ENCODE peak calls at places on chromosome 10, in seven cellular contexts. One of them, this sample, is unnamed.

GRCh38 chr10:99369126-99369525 is 40.0 kb downstream of the CNNM1 start:
- DNase-seq in neural progenitor cell: no peak
- DNase-seq in vagina: no peak
- DNase-seq in AG09309: no peak
- DNase-seq in fibroblast of villous mesenchyme: peak
- DNase-seq in AG10803: peak
- DNase-seq in colonic mucosa: no peak
- DNase-seq in this sample: no peak

GRCh38 chr10:101336382-101336781 is 17.6 kb upstream of the BTRC start:
- DNase-seq in AG09309: no peak
- DNase-seq in fibroblast of villous mesenchyme: no peak
- DNase-seq in vagina: no peak
- DNase-seq in AG10803: no peak
- DNase-seq in colonic mucosa: no peak
- DNase-seq in neural progenitor cell: no peak
- DNase-seq in this sample: no peak

GRCh38 chr10:70786799-70787415 is 1.7 kb upstream of the TBATA start:
- DNase-seq in AG09309: no peak
- DNase-seq in vagina: peak
- DNase-seq in colonic mucosa: no peak
- DNase-seq in AG10803: peak
- DNase-seq in neural progenitor cell: no peak
- DNase-seq in fibroblast of villous mesenchyme: no peak
- DNase-seq in this sample: no peak

GRCh38 chr10:88865281-88865876 is 13.7 kb upstream of the ANKRD22 start:
- DNase-seq in neural progenitor cell: no peak
- DNase-seq in AG10803: no peak
- DNase-seq in colonic mucosa: no peak
- DNase-seq in vagina: no peak
- DNase-seq in AG09309: no peak
- DNase-seq in fibroblast of villous mesenchyme: no peak
- DNase-seq in this sample: peak

GRCh38 chr10:98080474-98080873 is 50.1 kb upstream of the CRTAC1 start:
- DNase-seq in fibroblast of villous mesenchyme: no peak
- DNase-seq in AG09309: no peak
- DNase-seq in colonic mucosa: no peak
- DNase-seq in AG10803: no peak
- DNase-seq in neural progenitor cell: no peak
- DNase-seq in vagina: no peak
- DNase-seq in this sample: no peak

GRCh38 chr10:70656489-70656888 is 15.8 kb upstream of the ADAMTS14 start:
- DNase-seq in fibroblast of villous mesenchyme: peak
- DNase-seq in AG09309: peak
- DNase-seq in neural progenitor cell: no peak
- DNase-seq in colonic mucosa: no peak
- DNase-seq in AG10803: peak
- DNase-seq in vagina: no peak
- DNase-seq in this sample: peak

GRCh38 chr10:112720178-112720577 is 229.9 kb upstream of the TCF7L2 start:
- DNase-seq in vagina: no peak
- DNase-seq in AG09309: no peak
- DNase-seq in fibroblast of villous mesenchyme: no peak
- DNase-seq in AG10803: no peak
- DNase-seq in neural progenitor cell: no peak
- DNase-seq in colonic mucosa: no peak
- DNase-seq in this sample: no peak

GRCh38 chr10:33476757-33477273 is 142.3 kb upstream of the NRP1 start:
- DNase-seq in colonic mucosa: no peak
- DNase-seq in AG10803: no peak
- DNase-seq in neural progenitor cell: no peak
- DNase-seq in AG09309: no peak
- DNase-seq in vagina: no peak
- DNase-seq in fibroblast of villous mesenchyme: no peak
- DNase-seq in this sample: no peak

GRCh38 chr10:36473122-36473521 is 652.3 kb upstream of the ANKRD30A start:
- DNase-seq in neural progenitor cell: no peak
- DNase-seq in fibroblast of villous mesenchyme: no peak
- DNase-seq in AG09309: no peak
- DNase-seq in colonic mucosa: no peak
- DNase-seq in AG10803: no peak
- DNase-seq in vagina: no peak
- DNase-seq in this sample: no peak

GRCh38 chr10:73840056-73840402 is 28.6 kb upstream of the NDST2 start:
- DNase-seq in fibroblast of villous mesenchyme: peak
- DNase-seq in neural progenitor cell: no peak
- DNase-seq in colonic mucosa: no peak
- DNase-seq in AG10803: no peak
- DNase-seq in vagina: no peak
- DNase-seq in AG09309: no peak
- DNase-seq in this sample: peak

GRCh38 chr10:129467346-129468119 is 492 bp downstream of the MGMT start:
- DNase-seq in vagina: no peak
- DNase-seq in AG09309: no peak
- DNase-seq in fibroblast of villous mesenchyme: peak
- DNase-seq in AG10803: peak
- DNase-seq in neural progenitor cell: no peak
- DNase-seq in colonic mucosa: peak
- DNase-seq in this sample: peak

GRCh38 chr10:51170518-51171245 is 96.4 kb downstream of the PRKG1 start:
- DNase-seq in fibroblast of villous mesenchyme: no peak
- DNase-seq in colonic mucosa: no peak
- DNase-seq in AG09309: no peak
- DNase-seq in neural progenitor cell: no peak
- DNase-seq in AG10803: peak
- DNase-seq in vagina: no peak
- DNase-seq in this sample: peak

GRCh38 chr10:101920497-101920896 is 76.9 kb upstream of the KCNIP2 start:
- DNase-seq in AG09309: no peak
- DNase-seq in fibroblast of villous mesenchyme: no peak
- DNase-seq in AG10803: no peak
- DNase-seq in colonic mucosa: no peak
- DNase-seq in neural progenitor cell: no peak
- DNase-seq in vagina: no peak
- DNase-seq in this sample: no peak

GRCh38 chr10:43843331-43844101 is 194.8 kb upstream of the ZNF32 start:
- DNase-seq in neural progenitor cell: no peak
- DNase-seq in AG09309: no peak
- DNase-seq in vagina: no peak
- DNase-seq in fibroblast of villous mesenchyme: peak
- DNase-seq in AG10803: peak
- DNase-seq in colonic mucosa: no peak
- DNase-seq in this sample: peak

GRCh38 chr10:43845121-43845520 is 196.4 kb upstream of the ZNF32 start:
- DNase-seq in vagina: no peak
- DNase-seq in AG10803: no peak
- DNase-seq in AG09309: no peak
- DNase-seq in neural progenitor cell: no peak
- DNase-seq in colonic mucosa: no peak
- DNase-seq in fibroblast of villous mesenchyme: no peak
- DNase-seq in this sample: no peak

GRCh38 chr10:43844236-43844635 is 195.6 kb upstream of the ZNF32 start:
- DNase-seq in neural progenitor cell: no peak
- DNase-seq in AG10803: peak
- DNase-seq in AG09309: no peak
- DNase-seq in fibroblast of villous mesenchyme: no peak
- DNase-seq in colonic mucosa: no peak
- DNase-seq in vagina: no peak
- DNase-seq in this sample: no peak

GRCh38 chr10:43846968-43847367 is 198.3 kb upstream of the ZNF32 start:
- DNase-seq in AG09309: no peak
- DNase-seq in neural progenitor cell: no peak
- DNase-seq in fibroblast of villous mesenchyme: no peak
- DNase-seq in vagina: no peak
- DNase-seq in AG10803: no peak
- DNase-seq in colonic mucosa: no peak
- DNase-seq in this sample: peak

GRCh38 chr10:43846187-43846680 is 197.6 kb upstream of the ZNF32 start:
- DNase-seq in vagina: no peak
- DNase-seq in AG09309: peak
- DNase-seq in AG10803: peak
- DNase-seq in neural progenitor cell: no peak
- DNase-seq in fibroblast of villous mesenchyme: peak
- DNase-seq in colonic mucosa: no peak
- DNase-seq in this sample: peak
- H3K4me3 ChIP-seq in vagina: no peak
- H3K4me3 ChIP-seq in AG09309: no peak
- H3K4me3 ChIP-seq in AG10803: no peak
- H3K4me3 ChIP-seq in neural progenitor cell: no peak
- H3K4me3 ChIP-seq in fibroblast of villous mesenchyme: no peak
- H3K4me3 ChIP-seq in colonic mucosa: no peak
- H3K4me3 ChIP-seq in this sample: no peak

DNA sequence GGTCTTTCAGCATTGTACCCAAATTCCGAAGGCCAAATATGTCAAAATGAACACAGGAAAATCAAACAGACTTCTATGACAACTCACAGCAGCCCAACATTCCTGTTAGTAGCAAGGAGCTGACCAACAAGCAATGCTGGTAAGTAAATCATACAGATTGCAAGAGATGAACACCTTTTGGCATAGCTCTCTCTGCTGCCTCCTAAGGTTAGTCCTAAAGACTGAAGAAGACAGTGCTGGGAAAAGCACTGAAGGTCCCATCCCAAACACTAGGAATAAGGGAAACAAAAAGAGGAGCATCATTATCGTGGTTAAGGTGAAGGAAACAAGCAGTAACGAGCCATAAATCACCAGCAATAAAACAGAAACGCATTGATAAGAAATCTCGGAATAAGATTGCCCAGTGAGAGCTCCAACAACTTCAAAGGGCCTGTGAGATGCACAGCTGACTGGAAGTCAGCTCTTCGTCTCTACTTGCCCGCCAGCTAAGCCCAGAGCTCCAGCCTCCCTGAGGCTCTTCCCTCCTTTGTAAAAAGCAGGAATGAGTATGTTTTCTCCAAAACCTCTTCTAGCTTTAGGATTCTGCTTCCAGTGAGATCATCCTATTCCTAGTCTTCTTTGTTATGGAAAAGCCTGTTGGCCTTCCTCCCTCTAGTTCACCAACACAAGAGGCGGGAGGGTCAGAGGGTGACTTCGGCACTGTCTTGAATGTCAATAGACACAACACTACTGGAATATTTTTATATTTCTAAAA is 15.3 kb downstream of the NUDT5 start:
- DNase-seq in vagina: no peak
- DNase-seq in AG09309: no peak
- DNase-seq in neural progenitor cell: no peak
- DNase-seq in AG10803: no peak
- DNase-seq in fibroblast of villous mesenchyme: no peak
- DNase-seq in colonic mucosa: no peak
- DNase-seq in this sample: no peak
- TF ChIP-seq CTCF in vagina: no peak
- TF ChIP-seq CTCF in AG09309: no peak
- TF ChIP-seq CTCF in neural progenitor cell: no peak
- TF ChIP-seq CTCF in AG10803: no peak
- TF ChIP-seq CTCF in fibroblast of villous mesenchyme: no peak
- TF ChIP-seq CTCF in colonic mucosa: no peak
- TF ChIP-seq CTCF in this sample: no peak

GRCh38 chr10:96298362-96298761 is 5.9 kb upstream of the DNTT start:
- DNase-seq in colonic mucosa: no peak
- DNase-seq in AG10803: no peak
- DNase-seq in vagina: no peak
- DNase-seq in fibroblast of villous mesenchyme: no peak
- DNase-seq in AG09309: no peak
- DNase-seq in neural progenitor cell: no peak
- DNase-seq in this sample: no peak
- H3K4me3 ChIP-seq in colonic mucosa: no peak
- H3K4me3 ChIP-seq in AG10803: no peak
- H3K4me3 ChIP-seq in vagina: no peak
- H3K4me3 ChIP-seq in fibroblast of villous mesenchyme: no peak
- H3K4me3 ChIP-seq in AG09309: no peak
- H3K4me3 ChIP-seq in neural progenitor cell: no peak
- H3K4me3 ChIP-seq in this sample: no peak

GRCh38 chr10:60663850-60664249 is 114.4 kb upstream of the CDK1 start:
- DNase-seq in fibroblast of villous mesenchyme: no peak
- DNase-seq in colonic mucosa: no peak
- DNase-seq in AG09309: no peak
- DNase-seq in neural progenitor cell: no peak
- DNase-seq in vagina: no peak
- DNase-seq in AG10803: no peak
- DNase-seq in this sample: no peak

GRCh38 chr10:60660625-60661024 is 117.7 kb upstream of the CDK1 start:
- DNase-seq in colonic mucosa: no peak
- DNase-seq in fibroblast of villous mesenchyme: no peak
- DNase-seq in AG10803: no peak
- DNase-seq in vagina: no peak
- DNase-seq in AG09309: no peak
- DNase-seq in neural progenitor cell: no peak
- DNase-seq in this sample: no peak

GRCh38 chr10:60661627-60662026 is 116.7 kb upstream of the CDK1 start:
- DNase-seq in colonic mucosa: no peak
- DNase-seq in neural progenitor cell: no peak
- DNase-seq in AG10803: peak
- DNase-seq in AG09309: peak
- DNase-seq in vagina: no peak
- DNase-seq in fibroblast of villous mesenchyme: peak
- DNase-seq in this sample: peak

GRCh38 chr10:60664859-60665258 is 113.4 kb upstream of the CDK1 start:
- DNase-seq in vagina: no peak
- DNase-seq in AG10803: no peak
- DNase-seq in AG09309: no peak
- DNase-seq in neural progenitor cell: no peak
- DNase-seq in fibroblast of villous mesenchyme: no peak
- DNase-seq in colonic mucosa: no peak
- DNase-seq in this sample: no peak

GRCh38 chr10:60662917-60663614 is 115.2 kb upstream of the CDK1 start:
- DNase-seq in vagina: no peak
- DNase-seq in colonic mucosa: no peak
- DNase-seq in AG10803: no peak
- DNase-seq in AG09309: no peak
- DNase-seq in neural progenitor cell: no peak
- DNase-seq in fibroblast of villous mesenchyme: peak
- DNase-seq in this sample: peak
- TF ChIP-seq CTCF in vagina: no peak
- TF ChIP-seq CTCF in colonic mucosa: no peak
- TF ChIP-seq CTCF in AG10803: peak
- TF ChIP-seq CTCF in AG09309: peak
- TF ChIP-seq CTCF in neural progenitor cell: peak
- TF ChIP-seq CTCF in fibroblast of villous mesenchyme: no peak
- TF ChIP-seq CTCF in this sample: peak

DNA sequence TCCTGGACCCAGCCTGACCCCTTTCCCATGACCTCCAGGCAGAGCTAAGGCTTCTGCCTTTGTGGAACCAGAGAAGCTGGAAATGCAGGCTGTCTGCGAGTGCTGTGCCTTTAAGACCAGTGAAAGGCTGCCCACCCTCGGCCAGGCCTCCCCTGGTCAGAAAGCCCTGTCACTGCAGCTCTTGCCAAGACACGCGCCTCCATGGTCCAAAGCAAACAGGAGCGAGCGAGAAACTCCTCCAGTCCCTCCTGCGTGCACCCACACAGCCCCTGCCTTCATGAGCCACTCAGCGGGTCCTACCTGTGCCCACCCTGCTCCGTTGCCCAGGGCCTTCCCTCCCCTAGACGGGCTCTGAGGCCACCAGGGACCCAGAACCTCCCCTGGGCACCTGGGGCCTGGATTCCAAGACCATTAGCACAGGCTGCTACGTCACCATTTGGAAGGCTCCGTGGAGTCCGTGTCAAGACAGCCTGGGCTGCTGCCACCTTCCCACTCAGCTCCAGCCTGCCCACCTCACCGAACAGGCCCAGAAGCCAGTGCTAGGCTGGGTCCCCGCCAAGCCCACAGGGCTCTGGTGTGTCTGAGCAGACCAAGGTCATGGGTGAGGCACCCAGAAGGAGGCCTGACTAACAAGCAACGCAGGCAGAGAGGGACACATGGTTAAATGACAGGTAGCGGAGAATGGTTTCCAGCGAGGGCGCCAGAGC is 144.5 kb downstream of the NEURL1 start:
- DNase-seq in AG09309: peak
- DNase-seq in colonic mucosa: no peak
- DNase-seq in vagina: no peak
- DNase-seq in fibroblast of villous mesenchyme: peak
- DNase-seq in AG10803: peak
- DNase-seq in neural progenitor cell: peak
- DNase-seq in this sample: peak
- H3K4me3 ChIP-seq in AG09309: no peak
- H3K4me3 ChIP-seq in colonic mucosa: no peak
- H3K4me3 ChIP-seq in vagina: peak
- H3K4me3 ChIP-seq in fibroblast of villous mesenchyme: no peak
- H3K4me3 ChIP-seq in AG10803: no peak
- H3K4me3 ChIP-seq in neural progenitor cell: no peak
- H3K4me3 ChIP-seq in this sample: no peak

This sample was measured in fibroblast of pulmonary artery.